ENCODE peak calls at places on chromosomes 16 and 17, in ten cellular contexts. R is ureter, N is NCI-H1930, K is ovary, Q is NCI-H1092 treated with DMSO at 0.1 percent for 48 hours, O is A172, P is ACHN, E is pancreas, J is aorta, C is PC-3. U is an unnamed sample.

GRCh38 chr16:15708096-15708495 is 58.1 kb downstream of the NDE1 start:
- DNase-seq in R (no peak), N (no peak), K (no peak), Q (no peak), O (no peak), P (no peak), E (no peak), J (no peak), C (no peak), U (no peak)

GRCh38 chr17:8056232-8056975 is 17.5 kb downstream of the ALOX15B start:
- DNase-seq in R (peak; percentile 74), N (no peak), K (no peak), Q (no peak), O (peak; percentile 43), P (no peak), E (no peak), J (peak; percentile 75), C (peak; percentile 88), U (peak; percentile 57)

GRCh38 chr16:72380283-72380682 is 208.3 kb upstream of the PMFBP1 start:
- DNase-seq in R (no peak), N (no peak), K (no peak), Q (no peak), O (no peak), P (no peak), E (no peak), J (no peak), C (no peak), U (no peak)

GRCh38 chr16:27670071-27670825 is 120.3 kb downstream of the KATNIP start:
- DNase-seq in R (no peak), N (no peak), K (no peak), Q (no peak), O (no peak), P (no peak), E (no peak), J (no peak), C (no peak), U (no peak)

GRCh38 chr17:69358688-69359596 is 32.0 kb upstream of the ABCA5 start:
- DNase-seq in R (no peak), N (no peak), K (no peak), Q (peak; percentile 36), O (no peak), P (peak; percentile 21), E (no peak), J (no peak), C (peak; percentile 54), U (no peak)

GRCh38 chr16:4500283-4500682 is 24.1 kb downstream of the HMOX2 start:
- DNase-seq in R (no peak), N (no peak), K (no peak), Q (no peak), O (peak; percentile 93), P (peak; percentile 94), E (no peak), J (peak; percentile 39), C (peak; percentile 84), U (no peak)

GRCh38 chr17:68600123-68600880 is 865 bp downstream of the FAM20A start:
- DNase-seq in R (no peak), N (peak; percentile 7), K (peak; percentile 69), Q (peak; percentile 23), O (no peak), P (no peak), E (no peak), J (peak; percentile 61), C (no peak), U (peak; percentile 10)

GRCh38 chr16:9870962-9871361 is 311.3 kb downstream of the GRIN2A start:
- DNase-seq in R (no peak), N (no peak), K (no peak), Q (no peak), O (no peak), P (no peak), E (no peak), J (no peak), C (peak; percentile 70), U (no peak)

U was measured in transverse colon.